ENCODE peak calls at places on chromosomes 5 and 9, in four cellular contexts. S is fibroblast of mammary gland, O is fibroblast of the aortic adventitia, C is body of pancreas. B is an unnamed sample.

GRCh38 chr5:169862348-169862905 is 117.9 kb downstream of the INSYN2B start:
- DNase-seq in S (no peak), O (peak), C (no peak), B (peak)

GRCh38 chr5:75214928-75215327 is 21.8 kb downstream of the ANKRD31 start:
- DNase-seq in S (no peak), O (no peak), C (no peak), B (no peak)

GRCh38 chr9:115306860-115307259 is 188.9 kb upstream of the TNC start:
- DNase-seq in S (peak), O (no peak), C (no peak), B (no peak)

GRCh38 chr5:157464518-157465171 is 4.6 kb downstream of the NIPAL4 start:
- DNase-seq in S (peak), O (peak), C (peak), B (peak)

GRCh38 chr9:21070171-21070571 is 7.6 kb downstream of the IFNB1 start:
- DNase-seq in S (peak), O (peak), C (peak), B (peak)

GRCh38 chr5:32869216-32869615 is 158.1 kb downstream of the NPR3 start:
- DNase-seq in S (peak), O (peak), C (no peak), B (no peak)

GRCh38 chr9:38018964-38019602 is 49.9 kb downstream of the SHB start:
- DNase-seq in S (peak), O (peak), C (peak), B (peak)

GRCh38 chr5:74903165-74903787 is 37.1 kb upstream of the FAM169A start:
- DNase-seq in S (peak), O (no peak), C (peak), B (peak)

GRCh38 chr9:92974161-92974661 is 26.9 kb downstream of the FGD3 start:
- DNase-seq in S (no peak), O (no peak), C (peak), B (no peak)

GRCh38 chr5:129116797-129117196 is 22.2 kb downstream of the ISOC1 start:
- DNase-seq in S (no peak), O (no peak), C (no peak), B (no peak)

GRCh38 chr9:116656977-116657376 is 30.1 kb upstream of the TRIM32 start:
- DNase-seq in S (peak), O (peak), C (no peak), B (peak)

GRCh38 chr9:110370316-110370715 is 32.7 kb upstream of the TXNDC8 start:
- DNase-seq in S (peak), O (peak), C (no peak), B (peak)

GRCh38 chr5:141420855-141421488 is at the start of gene PCDHGA11:
- DNase-seq in S (peak), O (peak), C (peak), B (peak)
- H3K4me3 ChIP-seq in S (peak), O (peak), C (no peak), B (peak)

GRCh38 chr5:42423285-42424152 is at the start of gene GHR:
- DNase-seq in S (peak), O (peak), C (peak), B (peak)
- TF ChIP-seq CTCF in S (peak), O (peak), C (peak), B (peak)

GRCh38 chr9:113876806-113877236 is 712 bp downstream of the ZNF618 start:
- DNase-seq in S (no peak), O (peak), C (no peak), B (peak)

GRCh38 chr9:113873446-113873845 is 2.7 kb upstream of the ZNF618 start:
- DNase-seq in S (no peak), O (no peak), C (no peak), B (no peak)

GRCh38 chr9:113873926-113874325 is 2.2 kb upstream of the ZNF618 start:
- DNase-seq in S (no peak), O (no peak), C (no peak), B (no peak)

GRCh38 chr9:113875917-113876805 is at the start of gene ZNF618:
- DNase-seq in S (no peak), O (no peak), C (peak), B (no peak)

GRCh38 chr9:113875420-113875916 is 641 bp upstream of the ZNF618 start:
- DNase-seq in S (no peak), O (peak), C (no peak), B (no peak)
- H3K4me3 ChIP-seq in S (peak), O (peak), C (no peak), B (peak)

GRCh38 chr5:77015938-77016569 is 14.2 kb upstream of the AGGF1 start:
- DNase-seq in S (peak), O (peak), C (no peak), B (peak)
- TF ChIP-seq CTCF in S (peak), O (peak), C (peak), B (peak)